ENCODE peak calls at places on chromosomes 16 and 17, in five cellular contexts. N, D, J, F and E are unnamed samples. For H3K36me3, the result is how much of the 10 kb centered on the place peaks cover.

GRCh38 chr17:69412336-69412735 is 2.2 kb upstream of the MAP2K6 start:
- DNase-seq in N (no peak), D (no peak), J (no peak), F (no peak), E (no peak)

GRCh38 chr17:17062866-17063265 is 20.6 kb downstream of the MPRIP start:
- DNase-seq in N (no peak), D (peak), J (peak), F (no peak), E (peak)

GRCh38 chr17:77470800-77471733 is 330.3 kb downstream of the SEC14L1 start:
- DNase-seq in N (peak), D (no peak), J (no peak), F (no peak), E (no peak)

GRCh38 chr17:69857412-69857835 is 217.6 kb upstream of the KCNJ16 start:
- DNase-seq in N (no peak), D (no peak), J (no peak), F (no peak), E (no peak)

GRCh38 chr17:72671034-72671433 is 421.5 kb downstream of the SLC39A11 start:
- DNase-seq in N (no peak), D (no peak), J (no peak), F (no peak), E (no peak)

GRCh38 chr17:21538615-21539014 is 153.7 kb upstream of the KCNJ18 start:
- DNase-seq in N (no peak), D (no peak), J (no peak), F (no peak), E (no peak)

GRCh38 chr16:70675851-70676513 is 9.9 kb downstream of the MTSS2 start:
- DNase-seq in N (peak), D (peak), J (no peak), F (no peak), E (no peak)

GRCh38 chr17:15076991-15077663 is 188.0 kb downstream of the PMP22 start:
- DNase-seq in N (no peak), D (no peak), J (no peak), F (no peak), E (no peak)

GRCh38 chr17:2712300-2713043 is 908 bp upstream of the CLUH start:
- DNase-seq in N (no peak), D (no peak), J (no peak), F (peak), E (peak)

GRCh38 chr17:38674013-38674748 is 576 bp downstream of the EPOP start:
- DNase-seq in N (peak), D (peak), J (peak), F (no peak), E (no peak)

GRCh38 chr17:33858682-33859081 is 396.4 kb upstream of the CCL2 start:
- DNase-seq in N (no peak), D (no peak), J (no peak), F (no peak), E (no peak)

GRCh38 chr17:16872351-16872751 is 99.6 kb downstream of the TNFRSF13B start:
- DNase-seq in N (no peak), D (peak), J (no peak), F (peak), E (no peak)

GRCh38 chr17:4497101-4497824 is 1.4 kb upstream of the SPNS2 start:
- DNase-seq in N (no peak), D (no peak), J (peak), F (no peak), E (no peak)

GRCh38 chr17:50443492-50444051 is 17.6 kb downstream of the ACSF2 start:
- DNase-seq in N (no peak), D (no peak), J (no peak), F (no peak), E (peak)

GRCh38 chr17:31629696-31630470 is 229.2 kb downstream of the COPRS start:
- DNase-seq in N (no peak), D (no peak), J (no peak), F (peak), E (no peak)

GRCh38 chr17:57210224-57210553 is 46.1 kb upstream of the MSI2 start:
- DNase-seq in N (no peak), D (no peak), J (no peak), F (no peak), E (no peak)

GRCh38 chr16:4232541-4233386 is 9.1 kb downstream of the SRL start:
- DNase-seq in N (no peak), D (no peak), J (no peak), F (no peak), E (peak)

GRCh38 chr17:15659236-15659635 is 24.9 kb downstream of the TRIM16 start:
- DNase-seq in N (no peak), D (no peak), J (no peak), F (no peak), E (no peak)

GRCh38 chr16:88759245-88759975 is 25.6 kb downstream of the PIEZO1 start:
- DNase-seq in N (no peak), D (peak), J (no peak), F (no peak), E (no peak)

GRCh38 chr17:67246648-67247415 is 1.8 kb upstream of the HELZ start:
- DNase-seq in N (no peak), D (peak), J (peak), F (no peak), E (peak)

GRCh38 chr17:9470171-9470570 is 105.4 kb downstream of the STX8 start:
- DNase-seq in N (no peak), D (no peak), J (no peak), F (no peak), E (no peak)

GRCh38 chr17:7190276-7190917 is 11.2 kb upstream of the ASGR1 start:
- DNase-seq in N (no peak), D (no peak), J (no peak), F (no peak), E (no peak)

GRCh38 chr17:37488607-37489196 is 989 bp upstream of the DUSP14 start:
- DNase-seq in N (peak), D (peak), J (peak), F (peak), E (peak)

GRCh38 chr16:53090591-53091507 is 36.1 kb downstream of the CHD9 start:
- DNase-seq in N (peak), D (peak), J (peak), F (peak), E (peak)

GRCh38 chr16:54588026-54588425 is 301.4 kb upstream of the IRX3 start:
- DNase-seq in N (no peak), D (no peak), J (no peak), F (no peak), E (no peak)

GRCh38 chr17:31494259-31495048 is 103.0 kb downstream of the RAB11FIP4 start:
- DNase-seq in N (no peak), D (peak), J (no peak), F (no peak), E (no peak)

GRCh38 chr17:79834575-79835469 is 4.4 kb downstream of the CBX4 start:
- DNase-seq in N (no peak), D (peak), J (peak), F (no peak), E (no peak)

GRCh38 chr16:72846594-72846993 is 201.3 kb downstream of the ZFHX3 start:
- DNase-seq in N (no peak), D (no peak), J (no peak), F (no peak), E (no peak)

GRCh38 chr16:21302898-21303528 is 24.9 kb upstream of the CRYM start:
- DNase-seq in N (no peak), D (no peak), J (no peak), F (no peak), E (no peak)

GRCh38 chr16:73142995-73143394 is 95.1 kb upstream of the ZFHX3 start:
- DNase-seq in N (no peak), D (no peak), J (no peak), F (no peak), E (no peak)

GRCh38 chr16:369275-369865 is 968 bp downstream of the MRPL28 start:
- DNase-seq in N (no peak), D (peak), J (no peak), F (no peak), E (no peak)

GRCh38 chr16:370980-371728 is 816 bp upstream of the MRPL28 start:
- DNase-seq in N (no peak), D (peak), J (no peak), F (peak), E (no peak)

GRCh38 chr16:369866-370436 is 387 bp downstream of the MRPL28 start:
- DNase-seq in N (no peak), D (peak), J (peak), F (no peak), E (no peak)

GRCh38 chr16:371729-372521 is 1.6 kb upstream of the MRPL28 start:
- DNase-seq in N (no peak), D (peak), J (no peak), F (no peak), E (no peak)

DNA sequence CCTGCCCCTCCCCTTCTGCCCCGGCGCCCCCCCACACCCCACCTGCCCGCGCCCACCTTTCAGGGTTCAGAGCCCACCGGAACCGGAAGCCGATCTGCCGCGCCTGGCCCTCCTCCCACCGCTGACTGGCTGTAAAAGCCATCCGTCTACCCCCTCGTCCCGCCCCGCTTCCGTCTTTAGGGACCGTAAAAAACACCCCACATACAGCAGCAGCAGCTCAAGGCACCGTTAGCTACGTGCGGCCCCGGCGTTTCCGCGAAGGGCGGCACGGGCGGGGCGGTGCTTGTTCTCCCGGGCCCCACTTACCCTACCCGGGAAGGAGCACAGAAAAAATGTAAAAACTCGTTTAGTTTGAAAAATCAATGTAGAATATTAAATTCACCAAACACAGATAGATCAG is at the start of gene MRPL28:
- DNase-seq in N (peak), D (peak), J (peak), F (peak), E (peak)
- TF ChIP-seq POLR2A in N (peak), D (no peak), J (peak), F (no peak), E (peak)

GRCh38 chr17:49001671-49002070 is 4.5 kb downstream of the IGF2BP1 start:
- DNase-seq in N (no peak), D (no peak), J (no peak), F (no peak), E (no peak)

GRCh38 chr17:49005140-49005539 is 8.0 kb downstream of the IGF2BP1 start:
- DNase-seq in N (no peak), D (no peak), J (no peak), F (no peak), E (no peak)

GRCh38 chr17:49002766-49003165 is 5.6 kb downstream of the IGF2BP1 start:
- DNase-seq in N (no peak), D (no peak), J (no peak), F (no peak), E (no peak)

GRCh38 chr17:49002331-49002730 is 5.1 kb downstream of the IGF2BP1 start:
- DNase-seq in N (no peak), D (no peak), J (no peak), F (no peak), E (no peak)

GRCh38 chr17:49003557-49004511 is 6.6 kb downstream of the IGF2BP1 start:
- DNase-seq in N (no peak), D (no peak), J (no peak), F (peak), E (no peak)
- TF ChIP-seq CTCF in N (no peak), D (no peak), J (no peak), F (no peak), E (no peak)

GRCh38 chr17:82868715-82869131 is 28.9 kb upstream of the ZNF750 start:
- DNase-seq in N (no peak), D (no peak), J (no peak), F (no peak), E (no peak)
- H3K36me3 ChIP-seq in N (under half), D (under half), J (under half), F (under half), E (under half)

DNA sequence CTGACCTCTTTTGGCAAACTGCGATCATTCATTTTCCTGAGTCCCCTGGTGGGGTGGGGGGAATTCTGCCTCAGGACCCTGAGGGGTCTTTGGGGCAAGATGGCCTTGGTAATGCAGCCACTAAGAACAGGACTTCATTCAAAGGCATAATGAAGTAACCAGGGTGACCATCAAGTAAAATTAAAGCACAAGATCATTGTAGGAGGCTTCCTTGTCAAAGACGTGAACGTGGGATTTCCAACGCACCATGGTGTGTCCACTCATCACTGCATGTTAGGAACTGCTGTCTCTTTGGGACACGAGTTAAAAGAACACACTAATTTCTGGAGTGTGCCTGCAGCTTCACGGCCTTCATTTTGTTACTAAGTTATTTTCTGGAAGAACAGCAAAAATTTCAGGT is 51.3 kb downstream of the NDE1 start:
- DNase-seq in N (no peak), D (no peak), J (no peak), F (no peak), E (no peak)
- TF ChIP-seq POLR2A in N (no peak), D (no peak), J (no peak), F (no peak), E (no peak)

GRCh38 chr16:85894266-85894665 is 4.7 kb upstream of the IRF8 start:
- DNase-seq in N (no peak), D (no peak), J (peak), F (no peak), E (no peak)

GRCh38 chr16:85885537-85885936 is 13.4 kb upstream of the IRF8 start:
- DNase-seq in N (no peak), D (no peak), J (no peak), F (no peak), E (no peak)

GRCh38 chr16:85891776-85892166 is 7.2 kb upstream of the IRF8 start:
- DNase-seq in N (no peak), D (no peak), J (no peak), F (no peak), E (no peak)

GRCh38 chr16:85888405-85889331 is 10.3 kb upstream of the IRF8 start:
- DNase-seq in N (no peak), D (no peak), J (no peak), F (no peak), E (no peak)

GRCh38 chr16:85891033-85891775 is 7.8 kb upstream of the IRF8 start:
- DNase-seq in N (no peak), D (no peak), J (peak), F (no peak), E (no peak)
- TF ChIP-seq CTCF in N (no peak), D (no peak), J (no peak), F (no peak), E (no peak)

GRCh38 chr17:30160419-30161172 is 44.0 kb downstream of the NSRP1 start:
- DNase-seq in N (no peak), D (no peak), J (no peak), F (no peak), E (no peak)
- H3K36me3 ChIP-seq in N (under half), D (under half), J (under half), F (under half), E (under half)

DNA sequence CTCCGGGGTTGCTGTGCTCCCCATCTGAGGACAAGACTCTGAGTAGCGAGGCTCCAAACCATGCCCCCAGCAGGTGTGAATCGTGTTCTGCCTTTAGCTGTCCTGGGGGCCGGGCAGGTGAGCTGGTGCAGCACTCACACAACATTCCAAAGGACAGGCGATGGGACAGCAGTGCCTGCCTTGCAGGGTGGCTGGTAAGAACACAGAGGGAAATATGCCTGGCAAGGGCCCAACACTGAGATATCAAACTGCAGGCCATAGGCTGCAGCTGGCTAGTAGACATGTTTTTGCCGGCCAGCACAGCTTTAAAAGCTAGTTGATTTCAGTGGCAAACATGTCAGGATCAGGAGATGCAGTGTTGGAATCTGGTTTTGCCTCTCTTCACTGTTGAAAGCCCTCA is 23.6 kb downstream of the CLEC16A start:
- DNase-seq in N (peak), D (no peak), J (peak), F (no peak), E (no peak)
- TF ChIP-seq POLR2A in N (no peak), D (no peak), J (no peak), F (no peak), E (no peak)

DNA sequence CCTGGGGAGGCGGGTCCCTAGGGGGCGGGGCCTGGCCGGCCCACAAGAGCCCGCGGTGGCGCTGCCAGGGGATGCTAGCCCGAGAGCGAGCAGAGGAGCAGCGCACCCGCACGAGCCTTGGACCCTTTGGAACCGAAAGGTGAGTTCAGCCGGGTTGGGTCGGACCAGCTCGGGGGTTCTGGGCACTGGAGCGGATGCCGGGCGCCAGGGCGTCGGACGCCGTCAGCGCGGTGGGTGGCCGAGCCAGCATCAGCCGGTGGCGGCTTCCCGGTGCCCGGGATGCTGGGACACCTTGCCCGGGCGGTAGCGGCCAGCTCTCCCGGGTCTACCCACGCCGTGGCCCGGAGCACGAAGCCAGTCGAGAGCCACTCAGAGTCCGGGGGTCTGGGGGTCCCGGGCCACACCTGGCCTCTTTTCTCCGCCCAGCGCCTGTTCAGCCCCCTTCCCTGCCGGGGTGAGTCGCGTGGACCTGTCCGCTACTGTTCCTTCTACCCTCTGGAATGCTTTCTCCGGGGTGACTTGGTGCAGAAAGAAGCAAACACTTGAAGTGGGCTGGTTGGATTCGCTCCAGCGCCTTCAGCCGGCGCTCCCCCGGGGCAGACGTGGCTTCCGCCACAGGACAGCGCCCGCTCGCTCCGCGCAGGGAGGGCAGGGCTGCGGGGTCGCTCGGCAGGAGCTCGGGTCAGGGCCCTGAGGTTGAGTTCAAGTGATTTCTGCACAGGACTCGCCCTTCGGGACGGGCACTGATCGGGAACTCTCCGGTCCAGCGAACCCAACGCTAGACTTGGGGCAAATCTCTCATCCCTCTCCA is at the start of gene SCNN1G:
- DNase-seq in N (peak), D (peak), J (peak), F (no peak), E (no peak)
- TF ChIP-seq CTCF in N (peak), D (peak), J (no peak), F (no peak), E (no peak)

DNA sequence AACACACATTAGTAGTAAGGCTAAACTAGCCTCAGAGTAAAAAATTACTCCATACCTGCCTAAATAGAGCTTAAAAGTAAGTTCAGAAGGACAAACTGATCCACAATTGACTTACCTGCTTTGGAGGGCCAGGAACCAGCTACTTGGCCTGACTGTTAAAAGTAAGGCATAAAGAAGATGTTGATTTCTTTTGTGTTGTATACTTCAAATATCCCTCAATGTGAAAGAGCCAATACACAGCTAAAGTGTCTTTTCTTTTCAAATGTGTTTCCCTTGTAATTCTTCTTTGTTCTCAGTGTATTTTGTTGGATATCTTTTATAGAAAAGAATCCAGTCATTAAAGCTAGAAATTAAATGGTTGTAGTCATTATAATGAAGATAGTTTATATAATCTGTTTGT is 171.1 kb downstream of the TANC2 start:
- DNase-seq in N (no peak), D (no peak), J (no peak), F (no peak), E (no peak)
- H3K36me3 ChIP-seq in N (under half), D (under half), J (under half), F (under half), E (under half)